ENCODE peak calls at places on chromosome 19, in nine cellular contexts. T is EH; E is body of pancreas; U is skeletal muscle cell; O is effector memory CD8-positive, alpha-beta T cell; C is dorsolateral prefrontal cortex; A is NCI-H345; Z is activated naive CD4-positive, alpha-beta T cell treated with Interleukin-2 at 50 U/mL for 16 hours; F is NCI-H446. V is an unnamed sample.

GRCh38 chr19:30430206-30430734 is 58.1 kb downstream of the ZNF536 start:
- DNase-seq in O (no peak), C (no peak), E (no peak), U (no peak), Z (no peak), F (no peak), T (no peak), A (no peak), V (no peak)

GRCh38 chr19:1948676-1949075 is 7.7 kb downstream of the CSNK1G2 start:
- DNase-seq in A (no peak), T (no peak), C (no peak), F (no peak), Z (no peak), O (no peak), U (no peak), E (no peak), V (no peak)

GRCh38 chr19:3603121-3603841 is 3.4 kb downstream of the TBXA2R start:
- DNase-seq in T (peak), O (no peak), U (no peak), F (no peak), Z (no peak), C (no peak), A (no peak), E (peak), V (no peak)

GRCh38 chr19:51020988-51021651 is 1.6 kb upstream of the KLK10 start:
- DNase-seq in E (peak), F (no peak), Z (no peak), O (no peak), C (no peak), U (peak), T (peak), A (peak), V (no peak)

GRCh38 chr19:17747205-17748098 is 3.8 kb upstream of the FCHO1 start:
- DNase-seq in U (peak), E (peak), O (peak), F (peak), C (peak), Z (peak), A (peak), T (peak), V (peak)

GRCh38 chr19:7658219-7658686 is 10.6 kb upstream of the RETN start:
- DNase-seq in C (no peak), T (no peak), E (no peak), U (no peak), O (no peak), F (no peak), Z (peak), A (no peak), V (no peak)

GRCh38 chr19:21586341-21587116 is 81.1 kb downstream of the ZNF429 start:
- DNase-seq in E (peak), A (no peak), Z (no peak), F (no peak), C (no peak), U (no peak), T (no peak), O (no peak), V (peak)

GRCh38 chr19:3573162-3573857 is 566 bp downstream of the HMG20B start:
- DNase-seq in Z (no peak), O (no peak), U (no peak), F (no peak), E (no peak), C (no peak), A (peak), T (no peak), V (no peak)

GRCh38 chr19:51078104-51078503 is 4.6 kb downstream of the KLK14 start:
- DNase-seq in O (no peak), U (no peak), T (no peak), A (no peak), C (no peak), F (no peak), Z (no peak), E (no peak), V (no peak)

GRCh38 chr19:7109678-7110289 is 40.3 kb downstream of the ZNF557 start:
- DNase-seq in C (no peak), T (peak), Z (no peak), O (no peak), E (peak), U (no peak), F (no peak), A (no peak), V (no peak)

GRCh38 chr19:58562126-58563033 is 4.0 kb upstream of the UBE2M start:
- DNase-seq in T (peak), C (peak), U (no peak), A (no peak), E (peak), O (no peak), Z (peak), F (no peak), V (peak)

GRCh38 chr19:41861098-41861768 is 1.2 kb downstream of the RPS19 start:
- DNase-seq in C (no peak), A (no peak), F (no peak), U (no peak), E (no peak), Z (no peak), T (no peak), O (no peak), V (no peak)

GRCh38 chr19:30778961-30779690 is 406.9 kb downstream of the ZNF536 start:
- DNase-seq in T (no peak), F (no peak), E (no peak), A (no peak), O (no peak), Z (no peak), C (no peak), U (no peak), V (no peak)

GRCh38 chr19:16591803-16592556 is 19.8 kb upstream of the SLC35E1 start:
- DNase-seq in F (no peak), U (no peak), C (no peak), Z (no peak), E (no peak), O (no peak), A (no peak), T (no peak), V (no peak)

GRCh38 chr19:42285988-42286348 is 16.0 kb upstream of the PRR19 start:
- DNase-seq in C (no peak), U (no peak), A (no peak), E (no peak), O (no peak), Z (no peak), T (no peak), F (no peak), V (no peak)

GRCh38 chr19:38731654-38732301 is 12.5 kb downstream of the CAPN12 start:
- DNase-seq in Z (no peak), E (peak), A (peak), O (no peak), T (no peak), U (no peak), F (no peak), C (peak), V (peak)

GRCh38 chr19:55766466-55766865 is 2.5 kb upstream of the RFPL4AL1 start:
- DNase-seq in O (no peak), F (no peak), U (no peak), T (no peak), E (no peak), A (no peak), Z (no peak), C (no peak), V (no peak)

GRCh38 chr19:4053423-4054324 is 13.0 kb downstream of the ZBTB7A start:
- DNase-seq in A (no peak), E (no peak), O (no peak), C (no peak), T (no peak), F (no peak), U (no peak), Z (no peak), V (no peak)

GRCh38 chr19:30667227-30667626 is 295.0 kb downstream of the ZNF536 start:
- DNase-seq in T (no peak), Z (no peak), O (no peak), F (no peak), E (no peak), U (no peak), C (no peak), A (no peak), V (no peak)

GRCh38 chr19:55390461-55390880 is 4.7 kb downstream of the RPL28 start:
- DNase-seq in Z (no peak), C (no peak), F (no peak), T (peak), A (no peak), E (no peak), O (no peak), U (no peak), V (no peak)

GRCh38 chr19:14432817-14433453 is at the start of gene PKN1:
- DNase-seq in A (peak), E (peak), O (no peak), U (no peak), C (no peak), Z (peak), T (peak), F (no peak), V (peak)

GRCh38 chr19:55027472-55028337 is 10.4 kb downstream of the GP6 start:
- DNase-seq in T (no peak), C (no peak), O (no peak), Z (no peak), F (no peak), E (no peak), A (no peak), U (no peak), V (no peak)

GRCh38 chr19:15672580-15673175 is at the start of gene CYP4F12:
- DNase-seq in O (no peak), A (no peak), Z (peak), C (no peak), F (peak), E (peak), T (peak), U (no peak), V (peak)

GRCh38 chr19:2754659-2755447 is 15.0 kb upstream of the SLC39A3 start:
- DNase-seq in E (no peak), F (no peak), O (no peak), Z (no peak), T (no peak), C (no peak), A (no peak), U (no peak), V (no peak)

GRCh38 chr19:6063576-6063961 is 46.7 kb downstream of the RFX2 start:
- DNase-seq in O (no peak), Z (no peak), A (no peak), F (no peak), C (no peak), U (no peak), E (no peak), T (no peak), V (no peak)

GRCh38 chr19:56170261-56170660 is 5.5 kb upstream of the GALP start:
- DNase-seq in Z (no peak), T (no peak), C (no peak), A (peak), E (peak), U (peak), F (no peak), O (no peak), V (no peak)

GRCh38 chr19:2294377-2295335 is 12.7 kb upstream of the PEAK3 start:
- DNase-seq in O (no peak), E (no peak), F (no peak), Z (no peak), C (no peak), A (no peak), U (peak), T (peak), V (no peak)

GRCh38 chr19:21611659-21612402 is 106.4 kb downstream of the ZNF429 start:
- DNase-seq in T (no peak), F (no peak), E (no peak), Z (no peak), O (no peak), A (no peak), C (no peak), U (no peak), V (no peak)

V was measured in ovary.